ENCODE peak calls at places on chromosome 15, in four cellular contexts. L, O, E and U are unnamed samples.

GRCh38 chr15:66555685-66556084 is 10.1 kb downstream of the LCTL start:
- DNase-seq in L (no peak), O (no peak), E (no peak), U (no peak)

GRCh38 chr15:42419369-42419768 is 60.1 kb downstream of the CAPN3 start:
- DNase-seq in L (no peak), O (no peak), E (no peak), U (no peak)

GRCh38 chr15:35583863-35584528 is 38.0 kb upstream of the DPH6 start:
- DNase-seq in L (peak), O (no peak), E (no peak), U (no peak)

GRCh38 chr15:63372018-63372705 is 9.5 kb downstream of the CA12 start:
- DNase-seq in L (peak), O (no peak), E (peak), U (peak)

GRCh38 chr15:57540736-57541135 is 51.0 kb upstream of the MYZAP start:
- DNase-seq in L (no peak), O (no peak), E (no peak), U (no peak)

GRCh38 chr15:77014137-77015081 is 19.5 kb downstream of the PSTPIP1 start:
- DNase-seq in L (no peak), O (no peak), E (no peak), U (peak)

GRCh38 chr15:99413955-99414754 is 151.6 kb upstream of the MEF2A start:
- DNase-seq in L (no peak), O (no peak), E (no peak), U (no peak)

GRCh38 chr15:47514251-47514652 is 203.1 kb upstream of the SEMA6D start:
- DNase-seq in L (no peak), O (no peak), E (peak), U (no peak)

GRCh38 chr15:60695713-60696522 is 217.0 kb upstream of the ICE2 start:
- DNase-seq in L (no peak), O (no peak), E (no peak), U (no peak)

GRCh38 chr15:99507016-99507731 is 58.6 kb upstream of the MEF2A start:
- DNase-seq in L (no peak), O (peak), E (peak), U (no peak)

GRCh38 chr15:60350121-60350520 is 47.7 kb downstream of the ANXA2 start:
- DNase-seq in L (no peak), O (no peak), E (peak), U (no peak)

GRCh38 chr15:47505712-47506542 is 211.4 kb upstream of the SEMA6D start:
- DNase-seq in L (peak), O (no peak), E (peak), U (peak)

GRCh38 chr15:73335471-73335870 is 33.3 kb downstream of the HCN4 start:
- DNase-seq in L (no peak), O (peak), E (no peak), U (no peak)